ENCODE peak calls at places on chromosome 14, in six cellular contexts. One of them, this sample, is unnamed.

GRCh38 chr14:81550001-81550642 is 16.5 kb upstream of the SEL1L start:
- DNase-seq in dermis microvascular lymphatic vessel endothelial cell: no peak
- DNase-seq in fibroblast of villous mesenchyme: no peak
- DNase-seq in D341Med: no peak
- DNase-seq in skeletal muscle cell: no peak
- DNase-seq in DMS79: peak
- DNase-seq in this sample: no peak

GRCh38 chr14:90732142-90732541 is 84.1 kb downstream of the TTC7B start:
- DNase-seq in dermis microvascular lymphatic vessel endothelial cell: no peak
- DNase-seq in fibroblast of villous mesenchyme: no peak
- DNase-seq in D341Med: no peak
- DNase-seq in skeletal muscle cell: no peak
- DNase-seq in DMS79: no peak
- DNase-seq in this sample: no peak

GRCh38 chr14:23114669-23115491 is 4.2 kb downstream of the CEBPE start:
- DNase-seq in dermis microvascular lymphatic vessel endothelial cell: no peak
- DNase-seq in fibroblast of villous mesenchyme: peak
- DNase-seq in D341Med: no peak
- DNase-seq in skeletal muscle cell: peak
- DNase-seq in DMS79: peak
- DNase-seq in this sample: no peak

GRCh38 chr14:39381366-39381765 is 50.9 kb downstream of the FBXO33 start:
- DNase-seq in dermis microvascular lymphatic vessel endothelial cell: no peak
- DNase-seq in fibroblast of villous mesenchyme: no peak
- DNase-seq in D341Med: no peak
- DNase-seq in skeletal muscle cell: no peak
- DNase-seq in DMS79: no peak
- DNase-seq in this sample: no peak

GRCh38 chr14:64729386-64730060 is 25.3 kb downstream of the PLEKHG3 start:
- DNase-seq in dermis microvascular lymphatic vessel endothelial cell: no peak
- DNase-seq in fibroblast of villous mesenchyme: peak
- DNase-seq in D341Med: no peak
- DNase-seq in skeletal muscle cell: no peak
- DNase-seq in DMS79: no peak
- DNase-seq in this sample: no peak

GRCh38 chr14:101947577-101947903 is 16.8 kb upstream of the DYNC1H1 start:
- DNase-seq in dermis microvascular lymphatic vessel endothelial cell: no peak
- DNase-seq in fibroblast of villous mesenchyme: no peak
- DNase-seq in D341Med: no peak
- DNase-seq in skeletal muscle cell: no peak
- DNase-seq in DMS79: no peak
- DNase-seq in this sample: no peak

GRCh38 chr14:89137514-89138163 is 279.4 kb downstream of the FOXN3 start:
- DNase-seq in dermis microvascular lymphatic vessel endothelial cell: no peak
- DNase-seq in fibroblast of villous mesenchyme: peak
- DNase-seq in D341Med: no peak
- DNase-seq in skeletal muscle cell: peak
- DNase-seq in DMS79: no peak
- DNase-seq in this sample: no peak

GRCh38 chr14:77909911-77910310 is 110.0 kb downstream of the ADCK1 start:
- DNase-seq in dermis microvascular lymphatic vessel endothelial cell: no peak
- DNase-seq in fibroblast of villous mesenchyme: no peak
- DNase-seq in D341Med: no peak
- DNase-seq in skeletal muscle cell: no peak
- DNase-seq in DMS79: no peak
- DNase-seq in this sample: no peak

GRCh38 chr14:57983235-57983634 is 117.3 kb upstream of the SLC35F4 start:
- DNase-seq in dermis microvascular lymphatic vessel endothelial cell: no peak
- DNase-seq in fibroblast of villous mesenchyme: no peak
- DNase-seq in D341Med: no peak
- DNase-seq in skeletal muscle cell: no peak
- DNase-seq in DMS79: no peak
- DNase-seq in this sample: no peak

GRCh38 chr14:84670801-84671200 is 859.1 kb upstream of the FLRT2 start:
- DNase-seq in dermis microvascular lymphatic vessel endothelial cell: no peak
- DNase-seq in fibroblast of villous mesenchyme: no peak
- DNase-seq in D341Med: no peak
- DNase-seq in skeletal muscle cell: no peak
- DNase-seq in DMS79: no peak
- DNase-seq in this sample: no peak

GRCh38 chr14:34212172-34212571 is 249.9 kb downstream of the SPTSSA start:
- DNase-seq in dermis microvascular lymphatic vessel endothelial cell: no peak
- DNase-seq in fibroblast of villous mesenchyme: no peak
- DNase-seq in D341Med: no peak
- DNase-seq in skeletal muscle cell: no peak
- DNase-seq in DMS79: no peak
- DNase-seq in this sample: no peak

GRCh38 chr14:104316121-104316722 is 177.8 kb downstream of the KIF26A start:
- DNase-seq in dermis microvascular lymphatic vessel endothelial cell: no peak
- DNase-seq in fibroblast of villous mesenchyme: no peak
- DNase-seq in D341Med: no peak
- DNase-seq in skeletal muscle cell: no peak
- DNase-seq in DMS79: no peak
- DNase-seq in this sample: no peak

GRCh38 chr14:97381309-97381708 is 584.1 kb downstream of the VRK1 start:
- DNase-seq in dermis microvascular lymphatic vessel endothelial cell: no peak
- DNase-seq in fibroblast of villous mesenchyme: no peak
- DNase-seq in D341Med: no peak
- DNase-seq in skeletal muscle cell: no peak
- DNase-seq in DMS79: no peak
- DNase-seq in this sample: no peak

GRCh38 chr14:105163040-105163742 is 5.4 kb downstream of the JAG2 start:
- DNase-seq in dermis microvascular lymphatic vessel endothelial cell: no peak
- DNase-seq in fibroblast of villous mesenchyme: no peak
- DNase-seq in D341Med: no peak
- DNase-seq in skeletal muscle cell: no peak
- DNase-seq in DMS79: no peak
- DNase-seq in this sample: no peak

GRCh38 chr14:35347323-35348043 is 55.3 kb downstream of the PSMA6 start:
- DNase-seq in dermis microvascular lymphatic vessel endothelial cell: no peak
- DNase-seq in fibroblast of villous mesenchyme: no peak
- DNase-seq in D341Med: peak
- DNase-seq in skeletal muscle cell: no peak
- DNase-seq in DMS79: no peak
- DNase-seq in this sample: no peak

GRCh38 chr14:50800032-50800431 is 30.9 kb downstream of the NIN start:
- DNase-seq in dermis microvascular lymphatic vessel endothelial cell: no peak
- DNase-seq in fibroblast of villous mesenchyme: peak
- DNase-seq in D341Med: no peak
- DNase-seq in skeletal muscle cell: no peak
- DNase-seq in DMS79: no peak
- DNase-seq in this sample: no peak

GRCh38 chr14:62882967-62883366 is 162.3 kb downstream of the KCNH5 start:
- DNase-seq in dermis microvascular lymphatic vessel endothelial cell: no peak
- DNase-seq in fibroblast of villous mesenchyme: no peak
- DNase-seq in D341Med: no peak
- DNase-seq in skeletal muscle cell: no peak
- DNase-seq in DMS79: no peak
- DNase-seq in this sample: no peak

GRCh38 chr14:71327691-71328090 is 420.4 kb downstream of the PCNX1 start:
- DNase-seq in dermis microvascular lymphatic vessel endothelial cell: no peak
- DNase-seq in fibroblast of villous mesenchyme: no peak
- DNase-seq in D341Med: no peak
- DNase-seq in skeletal muscle cell: no peak
- DNase-seq in DMS79: no peak
- DNase-seq in this sample: no peak

GRCh38 chr14:68397371-68397779 is 395.5 kb downstream of the ZFP36L1 start:
- DNase-seq in dermis microvascular lymphatic vessel endothelial cell: no peak
- DNase-seq in fibroblast of villous mesenchyme: no peak
- DNase-seq in D341Med: no peak
- DNase-seq in skeletal muscle cell: no peak
- DNase-seq in DMS79: no peak
- DNase-seq in this sample: no peak

GRCh38 chr14:60510976-60511599 is 2.1 kb downstream of the SIX6 start:
- DNase-seq in dermis microvascular lymphatic vessel endothelial cell: no peak
- DNase-seq in fibroblast of villous mesenchyme: no peak
- DNase-seq in D341Med: no peak
- DNase-seq in skeletal muscle cell: no peak
- DNase-seq in DMS79: no peak
- DNase-seq in this sample: no peak

GRCh38 chr14:68886109-68886434 is 93.0 kb downstream of the ACTN1 start:
- DNase-seq in dermis microvascular lymphatic vessel endothelial cell: no peak
- DNase-seq in fibroblast of villous mesenchyme: no peak
- DNase-seq in D341Med: no peak
- DNase-seq in skeletal muscle cell: no peak
- DNase-seq in DMS79: no peak
- DNase-seq in this sample: no peak

GRCh38 chr14:71322660-71323250 is 415.5 kb downstream of the PCNX1 start:
- DNase-seq in dermis microvascular lymphatic vessel endothelial cell: no peak
- DNase-seq in fibroblast of villous mesenchyme: peak
- DNase-seq in D341Med: no peak
- DNase-seq in skeletal muscle cell: no peak
- DNase-seq in DMS79: peak
- DNase-seq in this sample: no peak

GRCh38 chr14:68866991-68867533 is 74.2 kb upstream of the ZFP36L1 start:
- DNase-seq in dermis microvascular lymphatic vessel endothelial cell: no peak
- DNase-seq in fibroblast of villous mesenchyme: no peak
- DNase-seq in D341Med: no peak
- DNase-seq in skeletal muscle cell: no peak
- DNase-seq in DMS79: no peak
- DNase-seq in this sample: no peak

GRCh38 chr14:80681651-80682050 is 259.9 kb downstream of the CEP128 start:
- DNase-seq in dermis microvascular lymphatic vessel endothelial cell: no peak
- DNase-seq in fibroblast of villous mesenchyme: no peak
- DNase-seq in D341Med: no peak
- DNase-seq in skeletal muscle cell: no peak
- DNase-seq in DMS79: no peak
- DNase-seq in this sample: no peak

GRCh38 chr14:65471038-65471878 is 58.7 kb downstream of the FUT8 start:
- DNase-seq in dermis microvascular lymphatic vessel endothelial cell: no peak
- DNase-seq in fibroblast of villous mesenchyme: no peak
- DNase-seq in D341Med: no peak
- DNase-seq in skeletal muscle cell: no peak
- DNase-seq in DMS79: no peak
- DNase-seq in this sample: no peak

GRCh38 chr14:100488057-100488456 is 99.2 kb downstream of the BEGAIN start:
- DNase-seq in dermis microvascular lymphatic vessel endothelial cell: no peak
- DNase-seq in fibroblast of villous mesenchyme: peak
- DNase-seq in D341Med: no peak
- DNase-seq in skeletal muscle cell: no peak
- DNase-seq in DMS79: no peak
- DNase-seq in this sample: no peak

GRCh38 chr14:101224356-101225115 is 321.0 kb upstream of the RTL1 start:
- DNase-seq in dermis microvascular lymphatic vessel endothelial cell: no peak
- DNase-seq in fibroblast of villous mesenchyme: peak
- DNase-seq in D341Med: peak
- DNase-seq in skeletal muscle cell: no peak
- DNase-seq in DMS79: no peak
- DNase-seq in this sample: no peak

This sample was measured in LNCaP clone FGC.